ENCODE peak calls at places on chromosomes 13 and 19, in ten cellular contexts. I is transverse colon, F is K562, U is IMR-90, L is left lung, P is kidney, V is uterus, X is fibroblast of lung, E is GM23338, A is astrocyte. G is an unnamed sample.
A peak's percentile ranks its signal among the peaks of the same experiment; 100 is the strongest.

GRCh38 chr19:15248648-15249559 is 16.7 kb upstream of the EPHX3 start:
- DNase-seq in L (peak; percentile 87), V (peak; percentile 84), I (peak; percentile 74), X (peak; percentile 88), P (peak; percentile 93), A (peak; percentile 82), F (no peak), U (peak; percentile 91), E (no peak), G (no peak)

GRCh38 chr13:87669379-87669978 is 1.7 kb upstream of the SLITRK5 start:
- DNase-seq in P (no peak), U (peak; percentile 10), F (no peak), E (peak; percentile 76), L (no peak), V (no peak), X (peak; percentile 76), A (no peak), I (no peak), G (no peak)

GRCh38 chr13:42538996-42539395 is 35.0 kb upstream of the TNFSF11 start:
- DNase-seq in L (no peak), U (no peak), P (no peak), X (no peak), E (no peak), A (no peak), F (no peak), I (no peak), V (no peak), G (no peak)

GRCh38 chr13:42215578-42216421 is 56.2 kb upstream of the AKAP11 start:
- DNase-seq in F (peak; percentile 14), U (peak; percentile 60), L (no peak), P (no peak), V (no peak), I (no peak), A (peak; percentile 23), X (peak; percentile 68), E (peak; percentile 77), G (no peak)

GRCh38 chr13:100340865-100341264 is 247.7 kb downstream of the GGACT start:
- DNase-seq in A (no peak), X (no peak), E (no peak), I (no peak), V (no peak), U (no peak), L (no peak), F (no peak), P (no peak), G (no peak)

GRCh38 chr13:73984949-73985691 is 149.1 kb downstream of the KLF12 start:
- DNase-seq in V (no peak), P (no peak), F (no peak), E (peak; percentile 37), X (no peak), U (no peak), L (peak; percentile 12), A (no peak), I (no peak), G (no peak)

GRCh38 chr13:30441304-30441703 is 19.0 kb downstream of the UBE2L5 start:
- DNase-seq in L (no peak), V (no peak), I (no peak), A (peak; percentile 28), P (no peak), F (no peak), E (no peak), U (peak; percentile 19), X (no peak), G (no peak)

GRCh38 chr19:1860133-1860775 is 3.1 kb downstream of the KLF16 start:
- DNase-seq in U (peak; percentile 81), I (peak; percentile 85), V (peak; percentile 72), A (peak; percentile 63), X (peak; percentile 79), E (peak; percentile 73), P (peak; percentile 84), F (peak; percentile 71), L (no peak), G (no peak)

GRCh38 chr19:51607920-51608562 is 22.2 kb downstream of the SIGLEC5 start:
- DNase-seq in V (peak; percentile 43), X (peak; percentile 64), I (peak; percentile 82), F (peak; percentile 82), E (peak; percentile 94), L (peak; percentile 96), P (peak; percentile 84), U (peak; percentile 70), A (peak; percentile 24), G (no peak)

GRCh38 chr19:12365094-12365371 is 450 bp downstream of the ZNF442 start:
- DNase-seq in E (peak; percentile 62), I (peak; percentile 20), F (peak; percentile 34), A (peak; percentile 22), L (no peak), V (peak; percentile 16), P (no peak), U (peak; percentile 22), X (peak; percentile 18), G (no peak)

DNA sequence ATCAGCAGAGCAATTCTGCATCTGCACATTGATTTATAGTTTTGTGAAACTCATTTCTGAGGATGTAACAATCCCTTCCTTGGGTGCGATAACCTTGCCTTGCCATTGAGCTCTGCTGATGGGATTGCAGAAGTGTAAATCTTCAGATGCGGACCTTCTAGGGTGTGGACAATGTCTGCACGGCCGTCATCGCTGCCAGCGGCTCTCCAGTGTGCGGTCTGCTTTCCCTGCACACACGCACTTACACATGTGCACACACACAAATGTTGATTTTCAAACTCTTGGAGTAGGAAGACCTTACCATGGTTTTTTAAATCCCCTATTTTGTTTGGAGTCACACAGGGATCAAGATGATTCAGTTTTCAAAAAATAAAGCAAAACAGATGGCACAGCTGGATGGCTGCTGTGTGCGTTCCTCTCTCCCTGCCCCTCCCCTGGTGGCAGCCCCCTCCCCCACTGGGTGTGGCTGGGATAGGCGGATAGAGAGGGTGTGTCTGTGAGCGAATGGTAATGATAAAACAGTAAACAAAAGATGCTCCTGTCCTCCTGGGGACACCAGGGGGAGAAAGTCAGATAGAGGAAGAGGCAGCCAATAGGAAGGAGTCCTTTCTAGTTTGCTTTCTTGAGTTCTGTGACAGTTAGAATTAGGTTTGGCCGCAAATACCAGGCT is 6.3 kb downstream of the TMEM255B start:
- DNase-seq in L (no peak), V (no peak), P (no peak), U (no peak), X (no peak), I (no peak), A (no peak), E (peak; percentile 50), F (peak; percentile 30), G (no peak)
- H3K4me1 ChIP-seq in L (no peaks in the 10 kb centered on the region), V (no peaks in the 10 kb centered on the region), P (peaks cover 4% of the 10 kb centered on the region), U (no peaks in the 10 kb centered on the region), X (no peaks in the 10 kb centered on the region), I (no peaks in the 10 kb centered on the region), A (no peaks in the 10 kb centered on the region), E (no peaks in the 10 kb centered on the region), F (peaks cover 11% of the 10 kb centered on the region), G (peaks cover 4% of the 10 kb centered on the region)

GRCh38 chr13:76759877-76760276 is 126.3 kb downstream of the KCTD12 start:
- DNase-seq in U (peak; percentile 18), L (no peak), F (no peak), I (no peak), X (peak; percentile 6), A (peak; percentile 65), E (no peak), V (no peak), P (no peak), G (no peak)
- H3K27ac ChIP-seq in U (no peak overlapping the region), L (no peak overlapping the region), F (no peak overlapping the region), I (no peak overlapping the region), X (no peak overlapping the region), A (no peak overlapping the region), E (no peak overlapping the region), V (no peak overlapping the region), P (no peak overlapping the region), G (no peak overlapping the region)

DNA sequence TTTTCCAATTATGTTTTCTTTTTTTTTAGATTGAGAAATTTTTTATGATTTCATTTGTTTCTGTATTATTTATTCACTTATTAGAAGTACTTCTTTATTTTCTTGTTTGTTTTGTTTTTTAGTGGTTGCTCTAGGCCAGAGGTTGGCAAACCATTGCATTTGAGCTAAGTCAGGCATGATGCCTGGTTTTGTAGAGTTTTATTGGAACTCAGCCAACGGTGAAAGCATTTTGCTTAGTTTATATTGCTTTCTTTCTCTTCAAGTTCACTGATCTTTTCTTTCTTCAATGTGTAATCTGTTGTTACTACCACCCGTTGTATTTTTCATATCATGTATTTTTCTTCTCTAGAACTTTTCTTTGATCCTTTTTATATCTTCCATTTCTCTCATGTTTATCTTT is 19.7 kb downstream of the ZNF567 start:
- DNase-seq in E (no peak), F (no peak), U (no peak), X (no peak), P (no peak), V (no peak), L (no peak), A (no peak), I (no peak), G (no peak)
- H3K36me3 ChIP-seq in E (peaks cover 15% of the 10 kb centered on the region), F (peaks cover under 1% of the 10 kb centered on the region), U (peaks cover 13% of the 10 kb centered on the region), X (no peaks in the 10 kb centered on the region), P (peaks cover 10% of the 10 kb centered on the region), V (no peaks in the 10 kb centered on the region), L (no peaks in the 10 kb centered on the region), A (no peaks in the 10 kb centered on the region), I (peaks cover 1% of the 10 kb centered on the region), G (peaks cover 3% of the 10 kb centered on the region)

GRCh38 chr13:114067381-114067885 is 65.0 kb downstream of the RASA3 start:
- DNase-seq in X (peak; percentile 55), V (no peak), I (no peak), L (no peak), A (peak; percentile 53), U (peak; percentile 68), E (no peak), F (no peak), P (peak; percentile 51), G (no peak)
- H3K4me1 ChIP-seq in X (peaks cover 54% of the 10 kb centered on the region), V (peaks cover 17% of the 10 kb centered on the region), I (peaks cover 51% of the 10 kb centered on the region), L (peaks cover 51% of the 10 kb centered on the region), A (peaks cover 70% of the 10 kb centered on the region), U (peaks cover 54% of the 10 kb centered on the region), E (peaks cover 9% of the 10 kb centered on the region), F (peaks cover 45% of the 10 kb centered on the region), P (peaks cover 22% of the 10 kb centered on the region), G (peaks cover 27% of the 10 kb centered on the region)

G was measured in esophagus squamous epithelium.